ENCODE peak calls at places on chromosomes 1 and 21, in nine cellular contexts. C, Z, L, I, Y, V, U, Q and G are unnamed samples.

GRCh38 chr1:59143824-59144223 is 153.1 kb upstream of the FGGY start:
- DNase-seq in C (no peak), Z (no peak), L (no peak), I (no peak), Y (no peak), V (no peak), U (no peak), Q (no peak), G (no peak)

GRCh38 chr1:54547601-54548388 is at the start of gene ACOT11:
- DNase-seq in C (peak; percentile 77), Z (peak; percentile 95), L (no peak), I (peak; percentile 95), Y (peak; percentile 55), V (peak; percentile 96), U (no peak), Q (peak; percentile 39), G (peak; percentile 93)

GRCh38 chr1:68202239-68202832 is 30.0 kb downstream of the WLS start:
- DNase-seq in C (no peak), Z (no peak), L (no peak), I (no peak), Y (peak; percentile 32), V (no peak), U (no peak), Q (peak; percentile 65), G (no peak)

GRCh38 chr1:37951041-37951782 is 4.4 kb upstream of the INPP5B start:
- DNase-seq in C (no peak), Z (no peak), L (no peak), I (no peak), Y (no peak), V (no peak), U (no peak), Q (no peak), G (no peak)

GRCh38 chr1:69662321-69662720 is 94.6 kb downstream of the LRRC7 start:
- DNase-seq in C (no peak), Z (no peak), L (no peak), I (no peak), Y (no peak), V (no peak), U (no peak), Q (no peak), G (no peak)

GRCh38 chr1:212671342-212672031 is 28.2 kb downstream of the BATF3 start:
- DNase-seq in C (no peak), Z (peak; percentile 76), L (no peak), I (no peak), Y (peak; percentile 46), V (peak; percentile 30), U (no peak), Q (peak; percentile 73), G (no peak)

GRCh38 chr1:64974288-64974825 is 8.0 kb upstream of the JAK1 start:
- DNase-seq in C (no peak), Z (no peak), L (no peak), I (no peak), Y (no peak), V (no peak), U (no peak), Q (no peak), G (no peak)

GRCh38 chr1:62358974-62359373 is 39.7 kb upstream of the KANK4 start:
- DNase-seq in C (no peak), Z (no peak), L (no peak), I (no peak), Y (no peak), V (no peak), U (no peak), Q (no peak), G (no peak)

GRCh38 chr1:11514366-11514765 is 35.4 kb downstream of the DISP3 start:
- DNase-seq in C (no peak), Z (no peak), L (no peak), I (no peak), Y (no peak), V (no peak), U (no peak), Q (no peak), G (no peak)

GRCh38 chr1:216688127-216688657 is 35.0 kb downstream of the ESRRG start:
- DNase-seq in C (no peak), Z (no peak), L (no peak), I (no peak), Y (no peak), V (no peak), U (no peak), Q (no peak), G (no peak)

GRCh38 chr1:163824490-163824889 is 502.7 kb downstream of the NUF2 start:
- DNase-seq in C (no peak), Z (no peak), L (no peak), I (no peak), Y (peak; percentile 17), V (no peak), U (no peak), Q (peak; percentile 19), G (no peak)

GRCh38 chr1:43340559-43340958 is 2.9 kb downstream of the MPL start:
- DNase-seq in C (no peak), Z (no peak), L (no peak), I (no peak), Y (no peak), V (no peak), U (no peak), Q (no peak), G (no peak)

GRCh38 chr1:206449566-206449965 is 20.7 kb upstream of the IKBKE start:
- DNase-seq in C (no peak), Z (no peak), L (no peak), I (no peak), Y (no peak), V (no peak), U (no peak), Q (peak; percentile 61), G (no peak)
- H3K4me1 ChIP-seq in C (no peaks in the 10 kb centered on the region), Z (peaks cover 8% of the 10 kb centered on the region), L (no peaks in the 10 kb centered on the region), I (peaks cover 2% of the 10 kb centered on the region), Y (peaks cover 8% of the 10 kb centered on the region), V (peaks cover 16% of the 10 kb centered on the region), U (no peaks in the 10 kb centered on the region), Q (peaks cover 4% of the 10 kb centered on the region), G (no peaks in the 10 kb centered on the region)

GRCh38 chr1:41739061-41739955 is 179.4 kb downstream of the HIVEP3 start:
- DNase-seq in C (peak; percentile 63), Z (peak; percentile 91), L (peak; percentile 28), I (no peak), Y (peak; percentile 86), V (peak; percentile 83), U (peak; percentile 83), Q (no peak), G (peak; percentile 93)

GRCh38 chr1:41741244-41741643 is 177.5 kb downstream of the HIVEP3 start:
- DNase-seq in C (no peak), Z (no peak), L (no peak), I (no peak), Y (no peak), V (no peak), U (peak; percentile 40), Q (no peak), G (no peak)

GRCh38 chr1:41742219-41742618 is 176.5 kb downstream of the HIVEP3 start:
- DNase-seq in C (no peak), Z (no peak), L (no peak), I (no peak), Y (peak; percentile 80), V (no peak), U (no peak), Q (peak; percentile 85), G (no peak)

GRCh38 chr1:41740058-41740457 is 178.7 kb downstream of the HIVEP3 start:
- DNase-seq in C (no peak), Z (no peak), L (no peak), I (no peak), Y (no peak), V (no peak), U (no peak), Q (no peak), G (peak; percentile 57)

GRCh38 chr1:41740630-41741239 is 178.0 kb downstream of the HIVEP3 start:
- DNase-seq in C (no peak), Z (no peak), L (no peak), I (no peak), Y (no peak), V (no peak), U (peak; percentile 34), Q (no peak), G (no peak)
- H3K27ac ChIP-seq in C (peak overlapping the region; percentile 60), Z (no peak overlapping the region), L (no peak overlapping the region), I (no peak overlapping the region), Y (no peak overlapping the region), V (no peak overlapping the region), U (no peak overlapping the region), Q (peak overlapping the region; percentile 63), G (no peak overlapping the region)

DNA sequence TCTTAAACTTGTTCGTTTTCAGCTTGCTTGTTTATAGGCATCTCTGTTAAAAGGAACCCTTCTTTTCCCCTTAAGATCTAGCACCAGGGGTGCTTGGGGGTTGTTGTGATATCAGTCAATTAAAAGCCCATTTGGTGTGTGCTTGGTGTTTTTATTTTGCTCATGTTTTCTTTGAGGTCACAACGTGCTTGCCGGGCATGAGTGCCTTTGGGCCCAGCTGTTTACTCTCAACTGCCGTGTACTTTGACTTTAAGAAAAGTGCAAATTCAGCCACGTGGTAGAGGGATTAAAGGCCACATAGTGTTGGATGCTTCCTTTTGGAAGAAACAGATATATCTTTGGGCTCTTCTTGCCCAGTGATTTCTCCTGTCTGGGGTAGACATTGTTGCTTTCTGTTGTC is 10.5 kb downstream of the ARID1A start:
- DNase-seq in C (no peak), Z (no peak), L (no peak), I (peak; percentile 19), Y (no peak), V (no peak), U (no peak), Q (no peak), G (no peak)
- H3K4me1 ChIP-seq in C (peaks cover 94% of the 10 kb centered on the region), Z (peaks cover 29% of the 10 kb centered on the region), L (peaks cover 71% of the 10 kb centered on the region), I (peaks cover 37% of the 10 kb centered on the region), Y (peaks cover 18% of the 10 kb centered on the region), V (peaks cover 65% of the 10 kb centered on the region), U (peaks cover 54% of the 10 kb centered on the region), Q (peaks cover 37% of the 10 kb centered on the region), G (peaks cover 5% of the 10 kb centered on the region)

GRCh38 chr21:45778686-45779085 is 135.2 kb downstream of the PCBP3 start:
- DNase-seq in C (no peak), Z (no peak), L (no peak), I (no peak), Y (no peak), V (no peak), U (no peak), Q (no peak), G (peak; percentile 39)

GRCh38 chr21:45776971-45777370 is 133.4 kb downstream of the PCBP3 start:
- DNase-seq in C (no peak), Z (no peak), L (no peak), I (no peak), Y (no peak), V (no peak), U (no peak), Q (no peak), G (no peak)

GRCh38 chr21:45781741-45782140 is 138.2 kb downstream of the PCBP3 start:
- DNase-seq in C (no peak), Z (no peak), L (no peak), I (no peak), Y (no peak), V (no peak), U (no peak), Q (no peak), G (no peak)

GRCh38 chr21:45779226-45779625 is 135.7 kb downstream of the PCBP3 start:
- DNase-seq in C (no peak), Z (no peak), L (no peak), I (no peak), Y (no peak), V (no peak), U (no peak), Q (no peak), G (no peak)

DNA sequence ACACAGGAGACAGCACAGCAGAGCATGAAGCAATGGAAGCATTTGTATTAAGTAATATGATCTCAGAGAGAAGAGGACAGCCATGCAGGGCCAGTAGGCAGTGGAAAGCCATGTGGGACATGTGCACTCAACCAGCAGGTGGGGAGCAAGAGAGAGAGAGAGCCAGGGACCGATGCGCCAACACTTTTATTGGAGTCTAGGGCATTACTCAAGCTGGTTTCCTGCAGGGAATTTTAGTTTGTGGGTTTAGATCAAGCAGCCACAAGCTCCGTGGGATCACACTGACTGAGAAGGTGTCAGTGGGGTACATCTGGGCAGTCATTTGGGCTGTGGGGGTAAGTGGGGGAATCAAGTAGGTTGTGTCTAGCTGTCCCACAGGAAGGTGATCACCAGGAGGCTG is 137.1 kb downstream of the PCBP3 start:
- DNase-seq in C (no peak), Z (no peak), L (no peak), I (no peak), Y (no peak), V (no peak), U (no peak), Q (no peak), G (no peak)
- H3K27ac ChIP-seq in C (no peak overlapping the region), Z (no peak overlapping the region), L (no peak overlapping the region), I (no peak overlapping the region), Y (no peak overlapping the region), V (no peak overlapping the region), U (no peak overlapping the region), Q (no peak overlapping the region), G (no peak overlapping the region)